ENCODE peak calls at places on chromosomes 12 and 14, in four cellular contexts. One of them, this sample, is unnamed. For H3K27me3, the result is how much of the 10 kb centered on the place peaks cover.

GRCh38 chr14:100446572-100446971 is 123.4 kb downstream of the SLC25A47 start:
- DNase-seq in naive thymus-derived CD4-positive, alpha-beta T cell: no peak
- DNase-seq in brain microvascular endothelial cell: no peak
- DNase-seq in left ventricle myocardium inferior: no peak
- DNase-seq in this sample: no peak

GRCh38 chr12:34400986-34401658 is 378.8 kb downstream of the ALG10 start:
- DNase-seq in naive thymus-derived CD4-positive, alpha-beta T cell: peak
- DNase-seq in brain microvascular endothelial cell: no peak
- DNase-seq in left ventricle myocardium inferior: peak
- DNase-seq in this sample: peak

GRCh38 chr12:62689042-62689839 is 222.6 kb downstream of the MON2 start:
- DNase-seq in naive thymus-derived CD4-positive, alpha-beta T cell: no peak
- DNase-seq in brain microvascular endothelial cell: no peak
- DNase-seq in left ventricle myocardium inferior: no peak
- DNase-seq in this sample: no peak

GRCh38 chr14:76672123-76672522 is 89.1 kb upstream of the VASH1 start:
- DNase-seq in naive thymus-derived CD4-positive, alpha-beta T cell: no peak
- DNase-seq in brain microvascular endothelial cell: no peak
- DNase-seq in left ventricle myocardium inferior: no peak
- DNase-seq in this sample: no peak

GRCh38 chr12:47828967-47829482 is 9.3 kb upstream of the HDAC7 start:
- DNase-seq in naive thymus-derived CD4-positive, alpha-beta T cell: no peak
- DNase-seq in brain microvascular endothelial cell: no peak
- DNase-seq in left ventricle myocardium inferior: peak
- DNase-seq in this sample: peak

GRCh38 chr12:13962699-13963098 is 18.7 kb downstream of the GRIN2B start:
- DNase-seq in naive thymus-derived CD4-positive, alpha-beta T cell: no peak
- DNase-seq in brain microvascular endothelial cell: no peak
- DNase-seq in left ventricle myocardium inferior: no peak
- DNase-seq in this sample: no peak

GRCh38 chr14:99321955-99322730 is 50.1 kb upstream of the BCL11B start:
- DNase-seq in naive thymus-derived CD4-positive, alpha-beta T cell: no peak
- DNase-seq in brain microvascular endothelial cell: no peak
- DNase-seq in left ventricle myocardium inferior: no peak
- DNase-seq in this sample: no peak

GRCh38 chr12:3530548-3530947 is 39.5 kb downstream of the PRMT8 start:
- DNase-seq in naive thymus-derived CD4-positive, alpha-beta T cell: no peak
- DNase-seq in brain microvascular endothelial cell: no peak
- DNase-seq in left ventricle myocardium inferior: peak
- DNase-seq in this sample: peak

GRCh38 chr12:2959194-2959507 is at the start of gene TEAD4:
- DNase-seq in naive thymus-derived CD4-positive, alpha-beta T cell: no peak
- DNase-seq in brain microvascular endothelial cell: peak
- DNase-seq in left ventricle myocardium inferior: peak
- DNase-seq in this sample: peak

GRCh38 chr12:34401659-34402227 is 379.4 kb downstream of the ALG10 start:
- DNase-seq in naive thymus-derived CD4-positive, alpha-beta T cell: peak
- DNase-seq in brain microvascular endothelial cell: no peak
- DNase-seq in left ventricle myocardium inferior: peak
- DNase-seq in this sample: peak

GRCh38 chr12:63966603-63966975 is 122.1 kb downstream of the SRGAP1 start:
- DNase-seq in naive thymus-derived CD4-positive, alpha-beta T cell: no peak
- DNase-seq in brain microvascular endothelial cell: no peak
- DNase-seq in left ventricle myocardium inferior: no peak
- DNase-seq in this sample: no peak

GRCh38 chr14:101586531-101587402 is 25.5 kb downstream of the DIO3 start:
- DNase-seq in naive thymus-derived CD4-positive, alpha-beta T cell: no peak
- DNase-seq in brain microvascular endothelial cell: no peak
- DNase-seq in left ventricle myocardium inferior: peak
- DNase-seq in this sample: no peak

GRCh38 chr12:14113031-14113430 is 131.6 kb upstream of the GRIN2B start:
- DNase-seq in naive thymus-derived CD4-positive, alpha-beta T cell: no peak
- DNase-seq in brain microvascular endothelial cell: no peak
- DNase-seq in left ventricle myocardium inferior: no peak
- DNase-seq in this sample: no peak

GRCh38 chr14:101235042-101235871 is 326.0 kb upstream of the DIO3 start:
- DNase-seq in naive thymus-derived CD4-positive, alpha-beta T cell: no peak
- DNase-seq in brain microvascular endothelial cell: peak
- DNase-seq in left ventricle myocardium inferior: peak
- DNase-seq in this sample: no peak

GRCh38 chr12:1319215-1319614 is 275.2 kb downstream of the FBXL14 start:
- DNase-seq in naive thymus-derived CD4-positive, alpha-beta T cell: no peak
- DNase-seq in brain microvascular endothelial cell: no peak
- DNase-seq in left ventricle myocardium inferior: no peak
- DNase-seq in this sample: no peak

GRCh38 chr14:94592457-94592856 is 11.2 kb downstream of the SERPINA5 start:
- DNase-seq in naive thymus-derived CD4-positive, alpha-beta T cell: no peak
- DNase-seq in brain microvascular endothelial cell: no peak
- DNase-seq in left ventricle myocardium inferior: no peak
- DNase-seq in this sample: no peak

GRCh38 chr14:94593376-94593748 is 12.1 kb downstream of the SERPINA5 start:
- DNase-seq in naive thymus-derived CD4-positive, alpha-beta T cell: no peak
- DNase-seq in brain microvascular endothelial cell: no peak
- DNase-seq in left ventricle myocardium inferior: no peak
- DNase-seq in this sample: no peak

GRCh38 chr14:94588311-94588710 is 7.1 kb downstream of the SERPINA5 start:
- DNase-seq in naive thymus-derived CD4-positive, alpha-beta T cell: no peak
- DNase-seq in brain microvascular endothelial cell: no peak
- DNase-seq in left ventricle myocardium inferior: no peak
- DNase-seq in this sample: no peak

GRCh38 chr14:94591871-94592270 is 10.6 kb downstream of the SERPINA5 start:
- DNase-seq in naive thymus-derived CD4-positive, alpha-beta T cell: no peak
- DNase-seq in brain microvascular endothelial cell: no peak
- DNase-seq in left ventricle myocardium inferior: no peak
- DNase-seq in this sample: no peak

GRCh38 chr14:94591073-94591472 is 9.8 kb downstream of the SERPINA5 start:
- DNase-seq in naive thymus-derived CD4-positive, alpha-beta T cell: no peak
- DNase-seq in brain microvascular endothelial cell: no peak
- DNase-seq in left ventricle myocardium inferior: no peak
- DNase-seq in this sample: no peak
- H3K4me3 ChIP-seq in naive thymus-derived CD4-positive, alpha-beta T cell: no peak
- H3K4me3 ChIP-seq in brain microvascular endothelial cell: no peak
- H3K4me3 ChIP-seq in left ventricle myocardium inferior: no peak
- H3K4me3 ChIP-seq in this sample: no peak

GRCh38 chr12:114689075-114689994 is 5.4 kb upstream of the TBX3 start:
- DNase-seq in naive thymus-derived CD4-positive, alpha-beta T cell: no peak
- DNase-seq in brain microvascular endothelial cell: no peak
- DNase-seq in left ventricle myocardium inferior: no peak
- DNase-seq in this sample: no peak
- H3K27me3 ChIP-seq in naive thymus-derived CD4-positive, alpha-beta T cell: under half
- H3K27me3 ChIP-seq in brain microvascular endothelial cell: half or more
- H3K27me3 ChIP-seq in left ventricle myocardium inferior: half or more
- H3K27me3 ChIP-seq in this sample: half or more

GRCh38 chr12:121811434-121812319 is 7.9 kb downstream of the SETD1B start:
- DNase-seq in naive thymus-derived CD4-positive, alpha-beta T cell: peak
- DNase-seq in brain microvascular endothelial cell: peak
- DNase-seq in left ventricle myocardium inferior: peak
- DNase-seq in this sample: peak

GRCh38 chr12:121812320-121812871 is 8.6 kb downstream of the SETD1B start:
- DNase-seq in naive thymus-derived CD4-positive, alpha-beta T cell: no peak
- DNase-seq in brain microvascular endothelial cell: peak
- DNase-seq in left ventricle myocardium inferior: peak
- DNase-seq in this sample: peak

GRCh38 chr12:121814429-121815119 is 10.8 kb downstream of the SETD1B start:
- DNase-seq in naive thymus-derived CD4-positive, alpha-beta T cell: no peak
- DNase-seq in brain microvascular endothelial cell: no peak
- DNase-seq in left ventricle myocardium inferior: no peak
- DNase-seq in this sample: no peak

GRCh38 chr12:121813951-121814350 is 10.1 kb downstream of the SETD1B start:
- DNase-seq in naive thymus-derived CD4-positive, alpha-beta T cell: no peak
- DNase-seq in brain microvascular endothelial cell: no peak
- DNase-seq in left ventricle myocardium inferior: no peak
- DNase-seq in this sample: no peak

GRCh38 chr12:121812921-121813896 is 9.4 kb downstream of the SETD1B start:
- DNase-seq in naive thymus-derived CD4-positive, alpha-beta T cell: no peak
- DNase-seq in brain microvascular endothelial cell: no peak
- DNase-seq in left ventricle myocardium inferior: no peak
- DNase-seq in this sample: no peak
- H3K4me3 ChIP-seq in naive thymus-derived CD4-positive, alpha-beta T cell: peak
- H3K4me3 ChIP-seq in brain microvascular endothelial cell: peak
- H3K4me3 ChIP-seq in left ventricle myocardium inferior: peak
- H3K4me3 ChIP-seq in this sample: peak

DNA sequence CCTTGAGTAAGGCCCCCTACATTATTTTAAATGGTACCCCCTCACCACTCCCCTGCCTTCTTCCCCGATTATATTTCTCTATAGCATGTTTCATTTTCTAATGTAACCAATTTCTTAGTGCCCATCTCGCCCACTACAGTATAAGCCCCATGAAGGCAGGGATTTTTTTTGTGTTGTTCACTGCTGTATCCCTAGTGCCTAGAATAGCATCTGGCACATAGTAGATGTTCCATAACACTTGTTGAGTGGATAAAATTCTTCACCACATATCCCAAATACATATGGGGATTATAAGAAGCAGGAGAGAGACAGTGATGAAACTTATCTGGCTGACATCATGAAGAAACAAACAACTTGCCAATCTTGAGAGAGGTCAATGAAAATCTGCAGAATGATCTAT is 11.5 kb downstream of the FBXO21 start:
- DNase-seq in naive thymus-derived CD4-positive, alpha-beta T cell: no peak
- DNase-seq in brain microvascular endothelial cell: no peak
- DNase-seq in left ventricle myocardium inferior: no peak
- DNase-seq in this sample: no peak
- H3K27me3 ChIP-seq in naive thymus-derived CD4-positive, alpha-beta T cell: under half
- H3K27me3 ChIP-seq in brain microvascular endothelial cell: under half
- H3K27me3 ChIP-seq in left ventricle myocardium inferior: under half
- H3K27me3 ChIP-seq in this sample: under half

DNA sequence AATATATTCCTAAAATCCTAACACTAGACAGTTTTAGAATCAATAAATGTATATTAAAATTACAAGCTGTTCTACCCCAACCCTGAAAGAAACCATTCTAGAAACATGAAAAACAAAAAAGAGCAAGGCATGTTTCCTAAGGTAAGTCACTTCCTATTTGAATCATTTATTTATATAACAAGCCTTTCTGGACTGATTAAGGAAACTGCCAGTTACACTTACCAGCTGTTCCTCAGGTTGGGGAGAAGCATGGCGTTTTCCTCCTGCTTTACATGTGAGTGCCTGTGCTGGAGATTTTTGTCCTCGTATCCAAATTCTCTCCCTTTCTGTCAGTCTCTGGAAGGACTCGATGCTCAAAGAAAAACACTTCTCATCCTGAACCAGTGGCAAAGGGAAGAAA is 183.3 kb downstream of the EFCAB11 start:
- DNase-seq in naive thymus-derived CD4-positive, alpha-beta T cell: no peak
- DNase-seq in brain microvascular endothelial cell: peak
- DNase-seq in left ventricle myocardium inferior: no peak
- DNase-seq in this sample: no peak
- H3K4me3 ChIP-seq in naive thymus-derived CD4-positive, alpha-beta T cell: no peak
- H3K4me3 ChIP-seq in brain microvascular endothelial cell: no peak
- H3K4me3 ChIP-seq in left ventricle myocardium inferior: no peak
- H3K4me3 ChIP-seq in this sample: no peak

This sample was measured in gastrocnemius medialis.